ENCODE peak calls at places on chromosome 13, in ten cellular contexts. I, B, Q, G, J, V, F, M, Y and C are unnamed samples.

GRCh38 chr13:28564030-28564429 is 69.1 kb upstream of the FLT1 start:
- DNase-seq in B (no peak), F (no peak), J (no peak), M (no peak), I (no peak), Y (no peak), Q (no peak), V (no peak), G (no peak), C (no peak)

GRCh38 chr13:111228262-111229144 is 91.9 kb upstream of the TEX29 start:
- DNase-seq in Y (no peak), M (no peak), J (no peak), B (no peak), F (no peak), I (no peak), G (no peak), V (peak), Q (no peak), C (no peak)

GRCh38 chr13:65378943-65379519 is 1851.1 kb downstream of the PCDH9 start:
- DNase-seq in M (no peak), J (peak), G (peak), B (peak), I (no peak), Y (no peak), V (no peak), F (no peak), Q (peak), C (no peak)

GRCh38 chr13:110676511-110677204 is 29.3 kb downstream of the CARS2 start:
- DNase-seq in I (no peak), V (no peak), Q (no peak), Y (no peak), J (no peak), F (no peak), B (no peak), G (no peak), M (no peak), C (no peak)

GRCh38 chr13:46866150-46866549 is 30.7 kb downstream of the HTR2A start:
- DNase-seq in Y (no peak), Q (peak), B (peak), M (no peak), J (peak), G (no peak), V (peak), I (peak), F (no peak), C (peak)

GRCh38 chr13:40228486-40228885 is 438.0 kb downstream of the FOXO1 start:
- DNase-seq in I (no peak), G (no peak), V (no peak), Q (no peak), M (no peak), Y (no peak), F (no peak), J (no peak), B (no peak), C (no peak)

GRCh38 chr13:108964601-108965000 is 335.2 kb downstream of the MYO16 start:
- DNase-seq in Q (no peak), J (no peak), F (no peak), I (no peak), M (no peak), B (no peak), V (no peak), Y (no peak), G (no peak), C (no peak)

GRCh38 chr13:29503041-29503837 is 92.2 kb downstream of the SLC7A1 start:
- DNase-seq in Q (peak), F (no peak), J (no peak), G (peak), V (no peak), Y (no peak), B (peak), M (no peak), I (no peak), C (no peak)

GRCh38 chr13:31436478-31436877 is 236.7 kb downstream of the B3GLCT start:
- DNase-seq in M (no peak), B (no peak), F (no peak), G (no peak), J (no peak), Y (no peak), Q (no peak), V (no peak), I (no peak), C (no peak)

GRCh38 chr13:50388481-50388880 is 373.2 kb downstream of the KCNRG start:
- DNase-seq in J (no peak), F (no peak), V (no peak), G (peak), B (no peak), Q (no peak), I (no peak), Y (no peak), M (no peak), C (no peak)

GRCh38 chr13:95708390-95708774 is 31.4 kb downstream of the DNAJC3 start:
- DNase-seq in B (no peak), Y (no peak), V (no peak), M (no peak), I (no peak), F (no peak), G (no peak), Q (no peak), J (no peak), C (no peak)

GRCh38 chr13:100540621-100541020 is 48.0 kb downstream of the GGACT start:
- DNase-seq in G (no peak), J (no peak), I (no peak), F (no peak), M (no peak), Y (no peak), V (peak), Q (no peak), B (no peak), C (no peak)

GRCh38 chr13:110352735-110353134 is 45.7 kb downstream of the COL4A2 start:
- DNase-seq in V (no peak), Y (no peak), B (peak), F (no peak), Q (no peak), M (no peak), J (no peak), I (no peak), G (no peak), C (no peak)

GRCh38 chr13:27120811-27121210 is 50.8 kb downstream of the USP12 start:
- DNase-seq in M (no peak), Q (no peak), Y (no peak), I (no peak), J (no peak), G (peak), B (no peak), V (no peak), F (no peak), C (no peak)

GRCh38 chr13:111944171-111944583 is 122.8 kb upstream of the SOX1 start:
- DNase-seq in Q (no peak), M (no peak), J (no peak), V (no peak), I (no peak), F (no peak), B (no peak), Y (peak), G (no peak), C (no peak)

GRCh38 chr13:42337808-42338600 is 66.1 kb downstream of the AKAP11 start:
- DNase-seq in V (peak), J (no peak), F (no peak), Y (no peak), M (no peak), G (no peak), B (no peak), I (no peak), Q (no peak), C (no peak)

GRCh38 chr13:107450931-107451330 is 764.4 kb downstream of the LIG4 start:
- DNase-seq in V (peak), G (peak), M (no peak), B (no peak), J (no peak), Q (no peak), Y (peak), I (no peak), F (no peak), C (peak)

GRCh38 chr13:40220299-40220935 is 446.0 kb downstream of the FOXO1 start:
- DNase-seq in Q (no peak), J (no peak), Y (no peak), M (no peak), B (no peak), F (no peak), V (peak), I (no peak), G (no peak), C (no peak)

GRCh38 chr13:105634059-105634458 is 901.4 kb downstream of the EFNB2 start:
- DNase-seq in Q (no peak), I (no peak), F (no peak), M (no peak), G (no peak), Y (no peak), B (no peak), J (no peak), V (peak), C (no peak)

GRCh38 chr13:109156181-109156935 is 526.9 kb downstream of the MYO16 start:
- DNase-seq in F (no peak), V (peak), Y (no peak), B (no peak), J (peak), Q (no peak), M (peak), I (peak), G (peak), C (peak)

GRCh38 chr13:40667622-40667978 is 1.2 kb upstream of the FOXO1 start:
- DNase-seq in V (no peak), M (no peak), J (no peak), Q (peak), B (peak), G (peak), Y (peak), F (no peak), I (peak), C (no peak)

GRCh38 chr13:110390572-110390971 is 83.5 kb downstream of the COL4A2 start:
- DNase-seq in G (no peak), F (no peak), J (no peak), B (no peak), V (peak), Q (no peak), Y (no peak), M (no peak), I (no peak), C (no peak)

GRCh38 chr13:30396434-30397075 is 25.7 kb upstream of the UBE2L5 start:
- DNase-seq in B (peak), Q (no peak), V (no peak), M (no peak), F (no peak), J (no peak), Y (no peak), I (no peak), G (no peak), C (no peak)

GRCh38 chr13:78601886-78602560 is 1.3 kb downstream of the POU4F1 start:
- DNase-seq in Y (no peak), Q (no peak), I (no peak), M (no peak), G (no peak), J (no peak), F (no peak), B (no peak), V (no peak), C (no peak)

GRCh38 chr13:102726430-102726829 is 31.6 kb upstream of the METTL21C start:
- DNase-seq in Q (no peak), Y (no peak), B (no peak), V (no peak), G (no peak), I (no peak), M (no peak), F (no peak), J (peak), C (no peak)
- TF ChIP-seq CTCF in Q (no peak), Y (no peak), B (no peak), V (no peak), G (no peak), I (no peak), M (no peak), F (no peak), J (no peak), C (no peak)

GRCh38 chr13:72127031-72127430 is 260.0 kb upstream of the DACH1 start:
- DNase-seq in M (no peak), I (no peak), V (no peak), Y (no peak), F (no peak), J (no peak), Q (peak), B (peak), G (no peak), C (no peak)
- H3K27ac ChIP-seq in M (no peak), I (no peak), V (peak), Y (no peak), F (no peak), J (no peak), Q (no peak), B (no peak), G (no peak), C (no peak)

GRCh38 chr13:24165746-24166145 is 5.2 kb downstream of the SPATA13 start:
- DNase-seq in M (no peak), Y (no peak), B (no peak), V (peak), G (peak), I (no peak), Q (no peak), J (no peak), F (no peak), C (no peak)
- TF ChIP-seq CTCF in M (no peak), Y (no peak), B (no peak), V (no peak), G (no peak), I (no peak), Q (no peak), J (no peak), F (no peak), C (no peak)

GRCh38 chr13:98092888-98093287 is 50.0 kb upstream of the FARP1 start:
- DNase-seq in V (no peak), I (no peak), J (no peak), Q (no peak), B (no peak), Y (no peak), F (no peak), G (no peak), M (no peak), C (no peak)
- H3K27ac ChIP-seq in V (no peak), I (no peak), J (no peak), Q (no peak), B (no peak), Y (no peak), F (no peak), G (no peak), M (no peak), C (no peak)

DNA sequence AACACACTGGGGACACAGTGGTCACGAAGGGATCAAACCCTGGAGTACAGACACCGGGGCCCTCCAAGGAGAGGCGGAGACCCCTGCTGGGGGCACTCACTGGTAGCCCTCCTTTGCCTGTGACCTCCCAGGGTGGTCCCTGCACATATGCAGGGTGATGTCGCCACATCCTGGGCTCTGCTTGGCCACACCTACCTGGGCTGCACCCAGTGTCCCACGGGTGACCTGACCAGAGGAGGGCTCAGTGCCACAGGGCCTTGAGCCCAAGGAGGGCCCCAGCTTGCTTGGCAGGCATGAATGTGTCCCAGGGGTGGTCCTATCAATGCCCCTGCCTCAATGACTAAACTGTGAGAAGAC is 4.1 kb downstream of the PCID2 start:
- DNase-seq in G (no peak), I (peak), V (no peak), Q (no peak), Y (no peak), F (no peak), B (no peak), M (no peak), J (no peak), C (no peak)
- TF ChIP-seq CTCF in G (no peak), I (no peak), V (no peak), Q (no peak), Y (no peak), F (no peak), B (no peak), M (no peak), J (no peak), C (no peak)

GRCh38 chr13:45496942-45497341 is 32.2 kb downstream of the COG3 start:
- DNase-seq in Q (no peak), B (no peak), Y (no peak), M (no peak), I (no peak), V (no peak), J (no peak), G (no peak), F (no peak), C (no peak)

GRCh38 chr13:45506811-45507210 is 42.1 kb downstream of the COG3 start:
- DNase-seq in V (no peak), G (no peak), Q (no peak), B (no peak), I (no peak), Y (no peak), J (no peak), F (no peak), M (no peak), C (no peak)

GRCh38 chr13:45500492-45501174 is 35.9 kb downstream of the COG3 start:
- DNase-seq in J (no peak), I (no peak), G (peak), M (no peak), V (peak), Y (no peak), B (no peak), F (no peak), Q (no peak), C (peak)

GRCh38 chr13:45503658-45504057 is 38.9 kb downstream of the COG3 start:
- DNase-seq in B (no peak), V (no peak), J (no peak), I (no peak), M (no peak), G (no peak), Q (no peak), Y (no peak), F (no peak), C (no peak)

DNA sequence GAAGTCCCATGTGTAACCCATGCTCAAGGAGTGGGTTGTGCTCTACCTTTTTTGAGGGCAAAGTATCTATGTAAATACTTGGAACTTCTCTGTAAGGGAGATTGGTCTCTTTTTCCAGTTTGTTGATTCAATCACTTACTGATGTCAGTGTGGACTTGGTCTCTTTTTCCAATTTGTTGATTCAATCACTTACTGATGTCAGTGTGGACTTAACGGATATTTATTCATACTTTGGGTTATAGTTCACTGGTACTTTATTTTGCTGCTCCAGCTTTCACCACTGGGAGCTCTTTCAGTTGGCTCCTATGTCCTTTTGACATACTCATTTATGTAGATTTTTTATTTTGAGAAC is 36.4 kb downstream of the COG3 start:
- DNase-seq in J (no peak), F (no peak), V (no peak), I (no peak), B (no peak), Q (no peak), G (no peak), Y (no peak), M (no peak), C (no peak)
- H3K27ac ChIP-seq in J (no peak), F (no peak), V (peak), I (no peak), B (no peak), Q (no peak), G (peak), Y (no peak), M (no peak), C (peak)

GRCh38 chr13:33483471-33483870 is 197.9 kb upstream of the STARD13 start:
- DNase-seq in F (no peak), V (no peak), G (no peak), M (no peak), B (no peak), Y (no peak), Q (no peak), J (no peak), I (no peak), C (no peak)

GRCh38 chr13:33485247-33485646 is 199.7 kb upstream of the STARD13 start:
- DNase-seq in G (no peak), Q (no peak), F (no peak), Y (no peak), J (no peak), B (no peak), V (no peak), I (no peak), M (no peak), C (no peak)

GRCh38 chr13:33489563-33489962 is 204.0 kb upstream of the STARD13 start:
- DNase-seq in J (no peak), F (no peak), V (no peak), I (no peak), M (no peak), B (peak), Q (peak), Y (no peak), G (no peak), C (no peak)

GRCh38 chr13:33490461-33491327 is 205.1 kb upstream of the STARD13 start:
- DNase-seq in M (no peak), Y (no peak), J (no peak), G (peak), I (no peak), V (no peak), B (peak), Q (peak), F (no peak), C (no peak)

GRCh38 chr13:33487575-33488243 is 202.2 kb upstream of the STARD13 start:
- DNase-seq in I (no peak), B (peak), M (no peak), G (peak), V (no peak), Q (peak), J (peak), F (no peak), Y (no peak), C (no peak)
- TF ChIP-seq CTCF in I (peak), B (peak), M (peak), G (no peak), V (peak), Q (peak), J (no peak), F (peak), Y (no peak), C (peak)

GRCh38 chr13:90839061-90839460 is 508.4 kb upstream of the MIR17HG start:
- DNase-seq in J (peak), Q (no peak), M (no peak), B (no peak), F (no peak), G (no peak), V (no peak), Y (no peak), I (no peak), C (no peak)
- H3K27ac ChIP-seq in J (no peak), Q (no peak), M (no peak), B (no peak), F (no peak), G (no peak), V (no peak), Y (no peak), I (no peak), C (no peak)